ENCODE peak calls at places on chromosomes 3 and 15, in four cellular contexts. E is HFF-Myc, T is GM13977, J is stomach. A is an unnamed sample.

GRCh38 chr3:14451844-14452533 is 49.6 kb downstream of the SLC6A6 start:
- DNase-seq in E (peak; percentile 79), T (no peak), J (peak; percentile 41), A (no peak)

GRCh38 chr3:14319654-14320182 is 82.7 kb upstream of the SLC6A6 start:
- DNase-seq in E (peak; percentile 73), T (peak; percentile 80), J (peak; percentile 67), A (peak; percentile 52)

GRCh38 chr15:47614341-47614740 is 103.0 kb upstream of the SEMA6D start:
- DNase-seq in E (no peak), T (no peak), J (no peak), A (no peak)

GRCh38 chr3:2099028-2099671 is 484 bp downstream of the CNTN4 start:
- DNase-seq in E (no peak), T (no peak), J (no peak), A (peak; percentile 2)

GRCh38 chr3:50279255-50280016 is 549 bp downstream of the LSMEM2 start:
- DNase-seq in E (no peak), T (no peak), J (no peak), A (no peak)

GRCh38 chr3:159685801-159686200 is 302.8 kb upstream of the IL12A start:
- DNase-seq in E (no peak), T (no peak), J (no peak), A (no peak)

GRCh38 chr3:149023951-149024350 is 32.6 kb downstream of the GYG1 start:
- DNase-seq in E (no peak), T (no peak), J (no peak), A (no peak)

GRCh38 chr3:45353070-45353469 is 35.3 kb upstream of the LARS2 start:
- DNase-seq in E (no peak), T (no peak), J (no peak), A (no peak)

GRCh38 chr3:120767106-120767505 is 24.6 kb downstream of the GTF2E1 start:
- DNase-seq in E (no peak), T (no peak), J (no peak), A (no peak)

GRCh38 chr3:194964809-194965208 is 279.1 kb downstream of the FAM43A start:
- DNase-seq in E (no peak), T (no peak), J (peak; percentile 10), A (no peak)

GRCh38 chr3:11734-12133 is 184.8 kb upstream of the CHL1 start:
- DNase-seq in E (no peak), T (no peak), J (no peak), A (peak; percentile 1)

GRCh38 chr15:64209680-64210334 is 47.0 kb upstream of the PPIB start:
- DNase-seq in E (peak; percentile 37), T (peak; percentile 31), J (no peak), A (peak; percentile 13)

GRCh38 chr15:90599639-90600038 is 69.9 kb downstream of the CRTC3 start:
- DNase-seq in E (no peak), T (no peak), J (no peak), A (no peak)

GRCh38 chr15:79179597-79179996 is 89.0 kb upstream of the RASGRF1 start:
- DNase-seq in E (no peak), T (no peak), J (no peak), A (no peak)

GRCh38 chr3:38146504-38146903 is 8.0 kb downstream of the MYD88 start:
- DNase-seq in E (no peak), T (no peak), J (no peak), A (no peak)

GRCh38 chr3:111819912-111820311 is 39.2 kb upstream of the PHLDB2 start:
- DNase-seq in E (no peak), T (no peak), J (no peak), A (no peak)

GRCh38 chr3:122366379-122366749 is 16.7 kb downstream of the MIX23 start:
- DNase-seq in E (no peak), T (no peak), J (no peak), A (no peak)

GRCh38 chr15:80167936-80168335 is 15.1 kb downstream of the FAH start:
- DNase-seq in E (no peak), T (no peak), J (no peak), A (no peak)

GRCh38 chr15:101361418-101361817 is 66.4 kb upstream of the SNRPA1 start:
- DNase-seq in E (no peak), T (no peak), J (no peak), A (no peak)

GRCh38 chr3:47443611-47443995 is 32.1 kb downstream of the SCAP start:
- DNase-seq in E (no peak), T (no peak), J (peak; percentile 53), A (no peak)

GRCh38 chr3:129970603-129971002 is 3.9 kb upstream of the TRH start:
- DNase-seq in E (no peak), T (no peak), J (no peak), A (no peak)

GRCh38 chr3:34483290-34483887 is 685.0 kb downstream of the PDCD6IP start:
- DNase-seq in E (no peak), T (no peak), J (no peak), A (no peak)

GRCh38 chr3:55534876-55535275 is 47.8 kb upstream of the WNT5A start:
- DNase-seq in E (no peak), T (no peak), J (no peak), A (no peak)

GRCh38 chr3:108126348-108126747 is 35.5 kb upstream of the CD47 start:
- DNase-seq in E (no peak), T (no peak), J (no peak), A (no peak)

GRCh38 chr3:15360786-15361493 is 28.6 kb upstream of the SH3BP5 start:
- DNase-seq in E (no peak), T (no peak), J (no peak), A (peak; percentile 51)

GRCh38 chr3:60792287-60792852 is 458.9 kb downstream of the FHIT start:
- DNase-seq in E (no peak), T (no peak), J (no peak), A (no peak)

GRCh38 chr3:172317984-172318383 is 130.3 kb downstream of the GHSR start:
- DNase-seq in E (peak; percentile 97), T (peak; percentile 33), J (no peak), A (peak; percentile 37)

GRCh38 chr3:55014081-55014480 is 86.2 kb upstream of the LRTM1 start:
- DNase-seq in E (no peak), T (no peak), J (no peak), A (no peak)

GRCh38 chr3:57706462-57706861 is 13.6 kb upstream of the DENND6A start:
- DNase-seq in E (peak; percentile 32), T (no peak), J (no peak), A (no peak)

GRCh38 chr3:52036222-52036694 is 20.1 kb downstream of the DUSP7 start:
- DNase-seq in E (no peak), T (no peak), J (no peak), A (peak; percentile 46)

GRCh38 chr15:48680841-48681240 is 35.3 kb upstream of the FBN1 start:
- DNase-seq in E (peak; percentile 69), T (no peak), J (no peak), A (no peak)

GRCh38 chr3:183491923-183492848 is 63.3 kb downstream of the KLHL6 start:
- DNase-seq in E (no peak), T (no peak), J (no peak), A (no peak)

DNA sequence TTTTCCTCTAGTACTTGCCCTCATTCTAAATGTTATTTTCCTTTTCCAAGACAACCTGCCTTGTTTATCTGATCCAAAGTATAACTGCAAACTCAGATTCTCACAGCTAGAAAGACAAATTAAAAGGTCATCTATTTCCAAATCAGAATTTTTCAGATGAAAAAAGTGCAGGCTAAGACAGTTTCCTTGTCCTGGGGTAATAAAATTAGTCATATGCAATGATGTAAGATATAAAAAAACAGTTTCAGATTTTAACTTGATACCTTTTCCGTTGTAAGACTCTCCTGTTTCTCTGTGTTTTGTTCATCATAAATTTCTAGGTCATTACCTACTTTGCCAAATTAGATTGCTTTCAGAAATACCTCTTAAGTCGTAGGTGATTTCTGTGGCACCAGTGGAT is 238.4 kb upstream of the PEX5L start:
- DNase-seq in E (no peak), T (no peak), J (no peak), A (no peak)
- TF ChIP-seq CTCF in E (no peak), T (no peak), J (no peak), A (no peak)

GRCh38 chr15:52078876-52079700 is 33.5 kb downstream of the BCL2L10 start:
- DNase-seq in E (no peak), T (peak; percentile 70), J (peak; percentile 89), A (no peak)
- TF ChIP-seq CTCF in E (peak; percentile 92), T (peak; percentile 88), J (peak; percentile 75), A (peak; percentile 92)

GRCh38 chr3:94115482-94115881 is 52.6 kb downstream of the NSUN3 start:
- DNase-seq in E (peak; percentile 27), T (no peak), J (no peak), A (no peak)
- TF ChIP-seq CTCF in E (peak; percentile 37), T (peak; percentile 24), J (no peak), A (no peak)

GRCh38 chr3:190865828-190866227 is 3.3 kb upstream of the GMNC start:
- DNase-seq in E (no peak), T (no peak), J (no peak), A (no peak)
- TF ChIP-seq CTCF in E (no peak), T (peak; percentile 19), J (no peak), A (no peak)

DNA sequence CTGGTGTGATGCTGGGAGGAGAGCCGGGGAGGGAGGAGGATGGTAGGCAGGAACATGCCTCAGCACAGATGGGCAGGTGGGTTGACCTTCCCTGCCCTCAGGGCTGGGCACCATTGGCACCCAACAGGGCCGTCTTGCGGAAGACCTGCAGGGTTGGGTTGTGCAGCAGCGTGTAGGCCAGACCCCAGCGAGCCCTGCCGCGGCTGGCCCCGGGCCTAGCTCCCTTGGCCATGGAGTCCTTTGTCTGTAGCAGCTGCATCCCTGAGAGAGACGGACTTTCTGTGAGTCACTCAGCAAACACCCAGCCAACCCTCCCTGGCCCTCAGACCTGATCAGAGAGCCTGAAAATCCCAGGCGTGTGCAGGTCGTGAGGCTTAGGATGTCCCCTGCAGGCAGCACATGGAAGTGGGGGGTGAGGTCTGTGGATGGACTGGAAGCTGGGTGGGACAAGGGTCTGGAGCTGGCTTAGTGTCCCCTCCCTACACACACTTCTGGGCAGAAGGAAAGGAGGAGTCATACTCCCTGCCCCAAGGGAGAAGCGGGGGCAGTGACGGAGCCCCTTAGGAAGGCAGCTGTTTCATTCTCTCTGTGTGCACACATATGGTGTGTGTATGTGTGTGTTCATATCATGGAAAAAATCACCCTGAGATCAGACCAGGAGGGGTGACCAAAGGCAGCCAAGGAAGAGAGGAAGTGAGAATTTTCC is 6.6 kb downstream of the ISLR start:
- DNase-seq in E (no peak), T (no peak), J (no peak), A (no peak)
- TF ChIP-seq CTCF in E (no peak), T (no peak), J (no peak), A (no peak)